ENCODE peak calls at places on chromosomes 3 and 15, in five cellular contexts. U is H1, M is K562, W is HepG2, R is IMR-90. C is an unnamed sample.

GRCh38 chr15:77495806-77496589 is 75.3 kb downstream of the HMG20A start:
- DNase-seq in W (no peak), U (peak; percentile 56), R (peak; percentile 43), M (no peak), C (no peak)

GRCh38 chr3:131083190-131083863 is 56.6 kb downstream of the NEK11 start:
- DNase-seq in W (no peak), U (no peak), R (no peak), M (no peak), C (no peak)

GRCh38 chr3:98670020-98670419 is 76.6 kb upstream of the CPOX start:
- DNase-seq in U (no peak), R (no peak), M (no peak), W (no peak), C (no peak)

GRCh38 chr3:138187296-138188012 is at the start of gene ARMC8:
- DNase-seq in R (no peak), U (peak; percentile 90), M (peak; percentile 62), W (peak; percentile 77), C (peak; percentile 43)

GRCh38 chr3:30890907-30891306 is 3.6 kb downstream of the GADL1 start:
- DNase-seq in W (no peak), R (no peak), U (no peak), M (no peak), C (no peak)

GRCh38 chr3:49955636-49956035 is 15.7 kb downstream of the RBM6 start:
- DNase-seq in M (no peak), W (no peak), R (no peak), U (no peak), C (no peak)

GRCh38 chr15:59522988-59523461 is 85.0 kb downstream of the FAM81A start:
- DNase-seq in U (peak; percentile 43), R (no peak), M (no peak), W (no peak), C (no peak)

GRCh38 chr15:71679223-71680078 is 130.9 kb upstream of the NR2E3 start:
- DNase-seq in R (peak; percentile 83), M (no peak), U (no peak), W (peak; percentile 40), C (no peak)

GRCh38 chr3:72816843-72817485 is 31.3 kb downstream of the SHQ1 start:
- DNase-seq in W (no peak), U (no peak), M (no peak), R (no peak), C (no peak)

GRCh38 chr15:71261934-71262333 is 146.7 kb downstream of the THSD4 start:
- DNase-seq in W (no peak), M (no peak), U (no peak), R (no peak), C (no peak)

GRCh38 chr15:56759450-56759845 is 26.1 kb upstream of the ZNF280D start:
- DNase-seq in U (no peak), W (no peak), R (peak; percentile 98), M (no peak), C (no peak)

GRCh38 chr3:187242435-187242834 is 45.1 kb downstream of the RTP1 start:
- DNase-seq in W (no peak), R (peak; percentile 33), U (no peak), M (no peak), C (no peak)

GRCh38 chr3:34185301-34185700 is 386.9 kb downstream of the PDCD6IP start:
- DNase-seq in U (no peak), M (no peak), R (no peak), W (no peak), C (no peak)

GRCh38 chr15:74869726-74870407 is 3.3 kb downstream of the SCAMP2 start:
- DNase-seq in R (peak; percentile 39), M (no peak), W (no peak), U (no peak), C (no peak)

GRCh38 chr3:189646902-189647542 is 15.8 kb downstream of the TP63 start:
- DNase-seq in U (no peak), R (no peak), W (no peak), M (no peak), C (no peak)

GRCh38 chr3:53913401-53913800 is 21.7 kb upstream of the SELENOK start:
- DNase-seq in M (no peak), W (no peak), R (no peak), U (no peak), C (no peak)

GRCh38 chr15:96341465-96342142 is 11.1 kb downstream of the NR2F2 start:
- DNase-seq in M (no peak), U (peak; percentile 64), W (no peak), R (no peak), C (no peak)

GRCh38 chr15:101092867-101093202 is 159.0 kb downstream of the CHSY1 start:
- DNase-seq in U (no peak), M (no peak), R (no peak), W (no peak), C (no peak)

GRCh38 chr3:98971183-98971681 is 69.7 kb upstream of the DCBLD2 start:
- DNase-seq in W (peak; percentile 51), M (no peak), R (peak; percentile 95), U (no peak), C (peak; percentile 78)

GRCh38 chr15:25850154-25851111 is 12.7 kb downstream of the ATP10A start:
- DNase-seq in U (peak; percentile 64), M (peak; percentile 71), R (peak; percentile 70), W (peak; percentile 74), C (peak; percentile 78)

GRCh38 chr3:126100216-126100615 is 16.3 kb upstream of the SLC41A3 start:
- DNase-seq in M (no peak), R (no peak), U (no peak), W (no peak), C (no peak)

GRCh38 chr3:66763294-66763693 is 234.8 kb upstream of the KBTBD8 start:
- DNase-seq in U (no peak), M (no peak), W (no peak), R (peak; percentile 90), C (no peak)

GRCh38 chr3:66762888-66763287 is 235.2 kb upstream of the KBTBD8 start:
- DNase-seq in U (no peak), M (no peak), R (no peak), W (no peak), C (no peak)

GRCh38 chr3:66755924-66756323 is 242.2 kb upstream of the KBTBD8 start:
- DNase-seq in R (no peak), U (no peak), M (no peak), W (no peak), C (no peak)

GRCh38 chr3:66756468-66757036 is 241.6 kb upstream of the KBTBD8 start:
- DNase-seq in R (peak; percentile 40), W (no peak), M (no peak), U (no peak), C (no peak)

GRCh38 chr3:66761093-66761780 is 236.9 kb upstream of the KBTBD8 start:
- DNase-seq in M (no peak), W (no peak), R (peak; percentile 52), U (no peak), C (no peak)
- TF ChIP-seq MAFK in M (no peak), W (no peak), R (no peak), U (no peak), C (no peak)

GRCh38 chr15:94929282-94929681 is 697.9 kb downstream of the MCTP2 start:
- DNase-seq in M (no peak), R (no peak), W (no peak), U (no peak), C (no peak)

GRCh38 chr15:94924971-94925593 is 693.7 kb downstream of the MCTP2 start:
- DNase-seq in U (no peak), M (no peak), W (no peak), R (no peak), C (no peak)

DNA sequence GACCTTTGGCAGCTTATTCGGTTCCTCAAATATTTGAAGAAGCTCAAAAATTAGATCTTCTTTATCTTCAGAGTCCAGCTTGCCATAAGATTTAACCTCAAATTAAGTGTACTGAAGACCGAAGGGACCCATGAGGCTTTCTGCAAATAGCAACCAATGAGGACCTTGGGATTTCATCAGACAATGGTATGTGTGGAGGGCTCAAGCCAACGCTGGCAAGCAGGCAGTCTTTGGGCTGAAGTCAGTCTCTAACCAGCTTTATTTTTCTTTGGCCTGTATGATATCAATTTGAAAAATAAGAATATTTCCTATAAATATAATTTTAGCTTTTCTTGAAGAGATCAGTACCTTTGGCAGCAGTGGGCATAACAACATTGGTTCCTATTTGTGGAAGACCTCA is 692.7 kb downstream of the MCTP2 start:
- DNase-seq in U (no peak), M (no peak), R (no peak), W (no peak), C (no peak)
- TF ChIP-seq MAFK in U (no peak), M (no peak), R (no peak), W (no peak), C (no peak)

DNA sequence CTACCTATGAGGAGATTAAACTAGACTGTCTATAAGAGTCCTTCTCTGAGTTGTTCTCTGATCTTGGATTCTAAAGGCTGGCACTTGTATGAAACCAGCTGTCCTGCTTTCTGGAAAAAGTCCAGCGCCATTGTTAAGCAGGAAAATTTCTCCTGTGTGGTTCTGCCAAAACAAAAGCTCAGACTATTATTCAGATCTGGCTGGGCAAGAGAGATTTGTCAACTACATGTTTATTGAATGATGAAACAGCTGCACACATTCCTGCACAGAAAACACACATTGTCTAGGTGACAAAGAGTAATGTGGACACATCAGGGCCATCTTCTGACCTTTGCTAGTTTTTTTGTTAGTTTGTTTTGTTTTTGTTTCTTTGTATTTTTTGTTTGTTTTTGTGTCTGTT is 29.9 kb downstream of the ACP3 start:
- DNase-seq in W (peak; percentile 9), M (no peak), R (no peak), U (no peak), C (peak; percentile 24)
- TF ChIP-seq MAFK in W (no peak), M (no peak), R (no peak), U (no peak), C (no peak)

GRCh38 chr3:105473521-105474223 is 107.0 kb downstream of the ALCAM start:
- DNase-seq in U (no peak), W (no peak), M (no peak), R (peak; percentile 86), C (no peak)
- TF ChIP-seq MAFK in U (no peak), W (no peak), M (no peak), R (no peak), C (no peak)

DNA sequence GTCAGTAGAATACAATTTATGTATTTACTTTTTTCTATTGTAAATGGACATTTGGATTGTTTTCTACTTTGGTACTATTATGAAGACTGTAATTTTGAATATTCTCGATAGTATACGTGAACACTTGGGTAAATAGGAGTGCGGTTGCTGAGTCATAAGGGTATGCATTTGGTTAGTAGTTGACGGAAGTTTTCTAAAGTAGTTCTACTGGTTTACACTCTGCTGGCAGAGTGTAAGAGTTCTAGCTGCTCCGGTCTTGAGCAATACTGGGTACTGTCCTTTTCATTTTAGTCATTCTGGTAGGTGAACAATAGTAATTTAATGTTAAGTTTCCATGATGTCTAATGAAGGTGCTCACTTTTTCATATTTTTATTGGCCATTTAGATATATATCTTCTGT is 70.0 kb downstream of the MEF2A start:
- DNase-seq in W (no peak), U (no peak), M (no peak), R (no peak), C (no peak)
- TF ChIP-seq MAFK in W (no peak), U (no peak), M (no peak), R (no peak), C (no peak)

C was measured in A549.